ENCODE peak calls at places on chromosomes 3 and 15, in eight cellular contexts. J is psoas muscle; T is stimulated activated CD4-positive, alpha-beta T cell treated with anti-CD3 and anti-CD28 coated beads, Interleukin-1b, Interleukin-23, amount 100 ng/mL, for 24 hours; N is ACHN; C is RPMI7951; H is GM12891; P is hippocampal formation; A is AML-193. S is an unnamed sample.

GRCh38 chr3:185929192-185930151 is 8.3 kb downstream of the TRA2B start:
- DNase-seq in P (no peak), A (no peak), T (no peak), C (peak; percentile 38), N (no peak), J (no peak), H (no peak), S (no peak)

GRCh38 chr3:132726341-132726823 is 4.2 kb upstream of the NPHP3 start:
- DNase-seq in T (no peak), A (peak; percentile 73), N (peak; percentile 35), H (no peak), J (no peak), C (peak; percentile 51), P (peak; percentile 69), S (peak; percentile 52)

GRCh38 chr3:118476885-118477618 is 557.6 kb downstream of the IGSF11 start:
- DNase-seq in N (no peak), P (no peak), A (no peak), C (no peak), H (no peak), T (no peak), J (no peak), S (no peak)

GRCh38 chr3:44411031-44411645 is 66.3 kb downstream of the ZNF445 start:
- DNase-seq in P (no peak), C (no peak), H (no peak), J (no peak), A (no peak), N (no peak), T (no peak), S (no peak)

GRCh38 chr3:148971819-148972218 is 19.5 kb upstream of the GYG1 start:
- DNase-seq in P (no peak), N (no peak), H (no peak), T (no peak), C (peak; percentile 15), J (no peak), A (no peak), S (no peak)

GRCh38 chr3:173632945-173633344 is 235.4 kb downstream of the NLGN1 start:
- DNase-seq in A (no peak), C (no peak), T (no peak), H (no peak), N (no peak), P (no peak), J (no peak), S (no peak)

GRCh38 chr3:122803977-122804376 is 9.1 kb downstream of the SLC49A4 start:
- DNase-seq in A (no peak), P (no peak), N (no peak), J (no peak), T (no peak), C (no peak), H (no peak), S (no peak)

GRCh38 chr3:63976166-63976861 is 47.0 kb downstream of the PSMD6 start:
- DNase-seq in C (peak; percentile 89), J (no peak), T (no peak), A (peak; percentile 95), N (no peak), H (no peak), P (no peak), S (peak; percentile 51)

GRCh38 chr3:27356976-27357375 is 12.2 kb downstream of the NEK10 start:
- DNase-seq in N (no peak), A (no peak), H (no peak), C (no peak), P (no peak), J (no peak), T (no peak), S (no peak)

GRCh38 chr15:90550919-90551318 is 21.2 kb downstream of the CRTC3 start:
- DNase-seq in N (no peak), J (no peak), T (no peak), H (no peak), C (no peak), A (peak; percentile 93), P (no peak), S (peak; percentile 37)

S was measured in A172.